ENCODE peak calls at places on chromosomes 2 and 18, in four cellular contexts. V, K, U and L are unnamed samples.

GRCh38 chr18:12657048-12657848 is 659 bp downstream of the SPIRE1 start:
- DNase-seq in U (peak), K (no peak), V (peak), L (peak)

GRCh38 chr2:54457326-54458023 is 1.3 kb downstream of the SPTBN1 start:
- DNase-seq in U (peak), K (peak), V (no peak), L (peak)

GRCh38 chr2:241803387-241804325 is 5.3 kb upstream of the NEU4 start:
- DNase-seq in K (no peak), U (no peak), V (no peak), L (no peak)

GRCh38 chr2:112077814-112078213 is 22.7 kb downstream of the TMEM87B start:
- DNase-seq in U (peak), V (no peak), K (no peak), L (no peak)

GRCh38 chr2:40741532-40741931 is 289.6 kb upstream of the SLC8A1 start:
- DNase-seq in U (no peak), V (no peak), K (no peak), L (no peak)

GRCh38 chr2:207676827-207677354 is 34.5 kb upstream of the CCNYL1 start:
- DNase-seq in K (peak), U (no peak), V (peak), L (peak)

GRCh38 chr2:232876071-232876977 is 6.3 kb downstream of the SNORC start:
- DNase-seq in V (no peak), U (peak), K (no peak), L (peak)

GRCh38 chr2:23571527-23572295 is 186.7 kb downstream of the KLHL29 start:
- DNase-seq in U (no peak), V (no peak), K (no peak), L (no peak)

GRCh38 chr2:74374509-74375205 is 5.5 kb downstream of the DCTN1 start:
- DNase-seq in K (no peak), U (peak), V (peak), L (peak)

GRCh38 chr2:12032975-12033374 is 286.5 kb downstream of the LPIN1 start:
- DNase-seq in V (no peak), K (no peak), U (no peak), L (no peak)

GRCh38 chr2:199851886-199852285 is 894 bp upstream of the FTCDNL1 start:
- DNase-seq in U (no peak), K (no peak), V (no peak), L (no peak)

GRCh38 chr2:156471772-156472171 is 35.6 kb downstream of the GPD2 start:
- DNase-seq in V (no peak), U (no peak), K (no peak), L (no peak)

GRCh38 chr2:86301711-86302202 is 35.7 kb downstream of the REEP1 start:
- DNase-seq in K (no peak), U (no peak), V (no peak), L (no peak)

GRCh38 chr18:69758458-69758857 is 189.2 kb downstream of the CD226 start:
- DNase-seq in U (no peak), K (no peak), V (no peak), L (no peak)

GRCh38 chr2:166092889-166093288 is 34.9 kb downstream of the SCN1A start:
- DNase-seq in K (no peak), U (no peak), V (no peak), L (no peak)

GRCh38 chr2:95351080-95351915 is 51.2 kb upstream of the FAHD2A start:
- DNase-seq in V (no peak), U (no peak), K (no peak), L (no peak)

GRCh38 chr2:223537669-223538601 is 64.2 kb downstream of the SCG2 start:
- DNase-seq in V (no peak), K (peak), U (no peak), L (no peak)

GRCh38 chr18:69408522-69408921 is 7.8 kb downstream of the DOK6 start:
- DNase-seq in V (no peak), K (no peak), U (no peak), L (no peak)

GRCh38 chr18:5770176-5770575 is 125.1 kb downstream of the TMEM200C start:
- DNase-seq in V (no peak), U (no peak), K (no peak), L (no peak)

GRCh38 chr18:68418881-68419280 is 296.0 kb downstream of the TMX3 start:
- DNase-seq in V (no peak), U (no peak), K (no peak), L (no peak)

GRCh38 chr2:8259106-8259840 is 422.6 kb upstream of the ID2 start:
- DNase-seq in K (no peak), U (no peak), V (no peak), L (no peak)

GRCh38 chr2:223576873-223577272 is 25.3 kb downstream of the SCG2 start:
- DNase-seq in K (no peak), V (no peak), U (no peak), L (peak)

GRCh38 chr2:145158051-145158586 is 638.2 kb upstream of the ZEB2 start:
- DNase-seq in K (no peak), U (no peak), V (no peak), L (peak)

GRCh38 chr2:113602869-113603466 is 24.1 kb upstream of the RABL2A start:
- DNase-seq in V (no peak), K (no peak), U (no peak), L (no peak)

GRCh38 chr2:80968450-80968849 is 663.9 kb upstream of the LRRTM1 start:
- DNase-seq in V (no peak), K (no peak), U (no peak), L (no peak)

GRCh38 chr2:85062565-85062964 is 70.6 kb upstream of the TCF7L1 start:
- DNase-seq in V (no peak), K (no peak), U (no peak), L (no peak)

GRCh38 chr18:50232419-50232818 is 33.9 kb downstream of the CFAP53 start:
- DNase-seq in K (no peak), U (no peak), V (no peak), L (no peak)

GRCh38 chr2:129248183-129248582 is 731.3 kb upstream of the RAB6C start:
- DNase-seq in V (no peak), U (no peak), K (no peak), L (no peak)

GRCh38 chr2:20011276-20012031 is 1.0 kb downstream of the MATN3 start:
- DNase-seq in K (no peak), U (no peak), V (no peak), L (no peak)

GRCh38 chr18:6543330-6543908 is 128.7 kb upstream of the L3MBTL4 start:
- DNase-seq in U (no peak), K (peak), V (peak), L (peak)

GRCh38 chr2:112795720-112796119 is 11.4 kb upstream of the IL1A start:
- DNase-seq in K (no peak), V (no peak), U (no peak), L (no peak)

GRCh38 chr2:20916604-20917286 is 93.8 kb upstream of the LDAH start:
- DNase-seq in K (peak), V (no peak), U (no peak), L (peak)

GRCh38 chr2:74935883-74936483 is 22.5 kb upstream of the POLE4 start:
- DNase-seq in V (no peak), K (no peak), U (no peak), L (no peak)

GRCh38 chr2:113117594-113118262 is 9.7 kb upstream of the IL1RN start:
- DNase-seq in U (no peak), K (no peak), V (peak), L (no peak)

GRCh38 chr2:98541906-98542305 is 66.4 kb downstream of the COA5 start:
- DNase-seq in K (no peak), U (no peak), V (no peak), L (no peak)

GRCh38 chr2:240389302-240389805 is 46.1 kb upstream of the GPC1 start:
- DNase-seq in U (no peak), K (no peak), V (no peak), L (no peak)

GRCh38 chr2:147173186-147173575 is 671.6 kb upstream of the ACVR2A start:
- DNase-seq in V (no peak), U (no peak), K (peak), L (peak)

GRCh38 chr2:1010373-1011017 is 59.8 kb downstream of the SNTG2 start:
- DNase-seq in K (no peak), V (no peak), U (no peak), L (no peak)

GRCh38 chr2:162333968-162334367 is 10.0 kb upstream of the GCA start:
- DNase-seq in K (peak), V (no peak), U (peak), L (peak)

GRCh38 chr2:202355993-202356505 is 20.1 kb upstream of the BMPR2 start:
- DNase-seq in V (no peak), K (no peak), U (no peak), L (no peak)
- TF ChIP-seq NR3C1 in V (no peak), K (no peak), U (no peak), L (no peak)

DNA sequence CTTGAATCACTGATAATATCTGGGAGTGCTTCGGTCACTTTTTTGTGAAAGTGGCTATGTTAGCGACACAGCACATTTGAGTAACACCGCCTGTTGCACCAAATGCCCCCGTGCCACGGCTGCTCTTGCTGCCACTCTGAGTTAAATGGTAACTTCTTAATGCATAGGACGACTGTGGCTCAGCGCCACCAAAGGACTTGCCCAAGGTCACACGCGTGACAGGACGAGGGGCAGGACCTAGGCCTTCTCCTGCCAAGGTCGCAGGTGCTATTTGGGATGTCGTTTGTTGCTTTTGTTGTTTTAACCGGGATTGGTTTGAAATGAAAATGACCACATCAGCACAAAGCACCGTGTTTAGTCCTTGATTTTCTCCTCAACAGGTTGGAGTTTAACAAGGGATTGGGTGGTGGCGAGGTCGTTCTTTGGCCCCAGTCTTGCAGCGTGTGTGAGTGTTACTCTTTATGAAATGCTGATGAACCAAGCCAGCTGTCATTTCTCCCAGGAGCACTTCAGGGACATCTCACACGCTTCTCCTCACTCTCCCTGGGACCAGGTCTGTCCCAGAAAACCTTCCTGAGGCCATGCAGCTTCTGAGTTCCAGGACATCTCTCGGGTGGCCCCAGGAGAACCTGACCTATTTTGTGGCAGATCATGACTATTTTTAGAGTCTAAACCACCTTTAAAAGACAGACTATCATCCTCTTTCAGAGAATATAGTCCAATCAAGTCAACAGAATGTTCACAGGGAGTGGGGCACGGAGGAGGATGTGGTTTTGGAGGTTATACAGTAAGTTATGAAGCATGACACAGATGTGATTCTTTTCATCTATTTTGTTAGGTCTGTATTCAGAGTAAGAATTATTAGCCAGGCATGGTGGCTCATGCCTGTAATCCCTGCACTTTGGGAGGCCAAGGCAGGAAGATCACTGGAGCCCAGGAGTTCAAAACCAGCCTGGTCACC is 49.9 kb downstream of the MTCL1 start:
- DNase-seq in U (no peak), V (no peak), K (no peak), L (no peak)
- TF ChIP-seq NR3C1 in U (no peak), V (no peak), K (no peak), L (no peak)

GRCh38 chr18:21303445-21303844 is 61.4 kb downstream of the GREB1L start:
- DNase-seq in V (no peak), U (no peak), K (no peak), L (no peak)

GRCh38 chr18:21300035-21300434 is 58.0 kb downstream of the GREB1L start:
- DNase-seq in V (no peak), K (no peak), U (no peak), L (no peak)

GRCh38 chr18:21298351-21298750 is 56.3 kb downstream of the GREB1L start:
- DNase-seq in V (no peak), K (no peak), U (no peak), L (no peak)

GRCh38 chr18:21303913-21304312 is 61.9 kb downstream of the GREB1L start:
- DNase-seq in U (no peak), V (no peak), K (no peak), L (peak)

GRCh38 chr18:21300616-21301200 is 58.7 kb downstream of the GREB1L start:
- DNase-seq in K (no peak), U (no peak), V (no peak), L (no peak)
- TF ChIP-seq NR3C1 in K (no peak), U (no peak), V (no peak), L (no peak)

DNA sequence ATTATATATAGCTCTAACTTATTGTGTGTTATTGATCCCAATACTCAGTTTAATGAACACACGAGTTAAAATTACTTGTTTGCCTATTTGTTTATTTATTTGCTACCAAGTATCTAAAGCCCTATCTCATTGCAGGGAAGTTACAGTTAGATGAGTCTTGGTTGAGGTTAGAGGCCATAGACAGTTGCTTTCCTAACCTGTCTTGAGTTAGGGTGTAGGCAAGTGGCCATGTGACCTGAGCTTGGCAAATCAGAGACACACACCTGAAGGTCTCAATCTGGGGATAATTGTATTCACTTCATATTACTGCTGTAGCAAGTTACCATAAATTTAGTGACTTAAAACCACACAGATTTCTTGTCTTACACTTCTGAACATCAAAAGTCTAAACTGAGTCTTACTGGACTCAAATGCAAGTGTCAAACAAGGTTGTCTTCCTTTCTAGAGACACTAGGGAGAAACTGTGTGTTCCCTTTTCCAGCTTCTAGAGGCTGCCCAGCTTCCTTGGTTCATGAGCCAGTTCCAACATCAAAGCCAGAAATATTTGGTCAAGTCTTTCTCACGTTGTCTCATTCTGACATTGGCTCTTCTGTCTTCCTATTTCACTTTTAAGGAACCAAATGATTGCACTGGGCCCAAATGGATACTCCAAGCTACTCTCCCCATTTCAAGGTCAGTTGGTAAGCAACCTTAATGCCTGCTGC is 39.7 kb downstream of the COL3A1 start:
- DNase-seq in U (no peak), K (no peak), V (no peak), L (no peak)
- TF ChIP-seq NR3C1 in U (no peak), K (no peak), V (no peak), L (no peak)

GRCh38 chr18:40974448-40974847 is 980.6 kb upstream of the PIK3C3 start:
- DNase-seq in V (no peak), U (no peak), K (no peak), L (no peak)
- TF ChIP-seq NR3C1 in V (no peak), U (no peak), K (no peak), L (no peak)

GRCh38 chr2:136909777-136910176 is 144.4 kb downstream of the THSD7B start:
- DNase-seq in K (no peak), U (no peak), V (no peak), L (no peak)

GRCh38 chr2:136901732-136902131 is 136.4 kb downstream of the THSD7B start:
- DNase-seq in V (no peak), K (no peak), U (no peak), L (no peak)

DNA sequence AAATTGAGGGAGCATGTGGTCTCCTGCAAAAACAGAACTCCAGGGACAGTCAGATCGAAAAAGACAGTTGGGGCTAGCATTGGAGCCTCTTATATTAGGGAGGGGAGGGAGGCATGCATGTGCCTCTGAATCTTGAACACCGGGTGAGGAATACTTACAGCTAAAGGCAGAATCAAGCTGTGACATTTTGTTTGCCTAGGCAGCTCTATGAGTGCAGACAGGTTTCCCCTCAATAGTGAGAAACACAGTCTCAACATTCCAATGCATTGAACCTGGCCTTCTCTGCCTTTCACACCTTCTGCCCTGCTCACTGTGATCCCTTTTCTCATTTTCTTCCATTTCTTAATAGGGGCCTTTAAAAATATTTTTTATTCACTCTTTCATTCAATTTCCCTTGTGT is 140.4 kb downstream of the THSD7B start:
- DNase-seq in U (no peak), K (no peak), V (no peak), L (no peak)
- TF ChIP-seq NR3C1 in U (no peak), K (no peak), V (no peak), L (no peak)

GRCh38 chr2:61367177-61367576 is 103.7 kb downstream of the USP34 start:
- DNase-seq in U (no peak), K (no peak), V (no peak), L (no peak)

GRCh38 chr2:61363580-61363979 is 107.3 kb downstream of the USP34 start:
- DNase-seq in V (no peak), K (no peak), U (no peak), L (no peak)

GRCh38 chr2:61371027-61371426 is 99.9 kb downstream of the USP34 start:
- DNase-seq in V (no peak), U (no peak), K (no peak), L (no peak)

DNA sequence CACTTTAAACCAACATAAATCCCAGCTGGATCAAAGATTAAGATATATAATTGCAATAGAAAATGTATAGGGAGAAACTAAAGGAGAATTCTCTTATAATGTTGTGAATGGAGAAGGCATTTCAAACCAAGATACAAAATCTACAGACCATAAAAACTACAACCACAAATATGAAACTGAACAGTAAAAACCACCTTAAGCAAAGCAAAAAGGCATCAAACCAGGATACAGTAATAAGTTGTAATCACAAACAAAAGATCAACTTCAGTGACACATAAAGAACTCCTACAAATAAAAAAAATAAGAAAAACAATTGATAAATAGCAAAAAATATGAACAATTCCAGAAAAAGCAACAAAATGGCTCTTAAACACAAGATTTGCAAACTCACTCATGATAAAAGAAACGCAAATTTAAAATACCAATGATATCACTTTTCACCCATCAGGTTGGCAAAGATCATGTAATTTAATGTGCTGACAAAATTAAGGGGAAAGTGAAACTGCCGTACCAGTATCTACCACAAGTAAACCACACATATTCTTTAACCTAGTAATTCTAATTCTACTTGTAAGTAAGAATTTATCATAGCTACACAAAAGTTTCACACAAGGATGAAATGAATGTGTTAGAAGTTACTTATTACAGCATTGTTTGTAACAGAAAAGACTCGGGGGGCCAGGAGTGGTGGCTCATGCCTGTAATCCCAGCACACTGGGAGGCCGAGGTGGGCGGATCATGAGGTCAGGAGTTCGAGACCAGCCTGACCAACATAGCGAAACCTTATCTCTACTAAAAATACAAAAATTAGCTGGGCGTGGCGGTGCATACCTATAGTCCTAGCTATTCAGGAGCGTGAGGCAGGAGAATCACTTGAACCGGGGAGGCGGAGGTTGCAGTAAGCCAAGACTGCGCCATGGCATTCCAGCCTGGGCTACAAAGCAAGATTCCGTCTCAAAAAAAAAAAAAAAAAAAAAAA is 101.9 kb downstream of the USP34 start:
- DNase-seq in U (no peak), V (no peak), K (no peak), L (no peak)
- TF ChIP-seq NR3C1 in U (no peak), V (no peak), K (no peak), L (no peak)

GRCh38 chr2:217379807-217380206 is 519.9 kb upstream of the TNP1 start:
- DNase-seq in V (no peak), U (no peak), K (no peak), L (no peak)
- TF ChIP-seq NR3C1 in V (no peak), U (no peak), K (no peak), L (no peak)

DNA sequence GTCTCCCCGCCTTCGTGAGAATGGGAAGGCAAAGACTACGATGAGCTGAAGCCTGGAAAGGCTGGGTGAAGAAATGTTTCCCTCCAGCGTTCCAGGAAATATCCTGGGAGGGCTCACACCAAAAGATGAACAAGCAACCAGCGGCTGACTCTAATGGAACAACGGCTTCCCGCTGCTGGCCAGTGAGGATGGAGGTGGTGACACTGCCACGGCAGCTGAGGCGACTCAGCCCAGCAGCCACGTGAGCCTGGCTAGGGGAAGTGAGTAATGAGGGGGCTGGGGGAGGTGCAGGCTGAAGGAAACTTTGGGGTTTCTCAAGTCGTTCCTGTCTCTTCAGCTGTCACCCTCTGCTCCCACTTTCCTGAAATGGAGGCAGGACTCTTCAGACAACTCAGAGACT is 105.0 kb upstream of the SMAD7 start:
- DNase-seq in V (peak), U (no peak), K (no peak), L (no peak)
- TF ChIP-seq NR3C1 in V (no peak), U (no peak), K (no peak), L (no peak)